ENCODE peak calls at places on chromosomes 4 and X, in seven cellular contexts. O is GM12892; P is naive thymus-derived CD4-positive, alpha-beta T cell; A is NCI-H1417; R is GM12864; Q is GM20000; F is HEK293T. E is an unnamed sample.

GRCh38 chrX:13485167-13485566 is 84.2 kb upstream of the EGFL6 start:
- DNase-seq in A (no peak), Q (no peak), O (no peak), F (no peak), P (no peak), R (no peak), E (no peak)

GRCh38 chr4:8559524-8560264 is 20.5 kb upstream of the GPR78 start:
- DNase-seq in P (no peak), O (no peak), F (no peak), Q (no peak), R (no peak), A (no peak), E (no peak)

GRCh38 chrX:152575331-152575730 is 62.4 kb upstream of the GABRQ start:
- DNase-seq in O (no peak), Q (no peak), A (no peak), F (no peak), R (no peak), P (no peak), E (no peak)

GRCh38 chr4:156934259-156934635 is 37.4 kb downstream of the PDGFC start:
- DNase-seq in A (no peak), P (no peak), R (no peak), Q (no peak), O (no peak), F (no peak), E (no peak)

GRCh38 chrX:108735680-108736508 is 469 bp downstream of the IRS4 start:
- DNase-seq in A (no peak), R (no peak), P (no peak), F (no peak), O (no peak), Q (peak; percentile 7), E (no peak)

GRCh38 chr4:132982151-132982550 is 166.9 kb upstream of the PCDH10 start:
- DNase-seq in Q (no peak), F (no peak), A (no peak), R (no peak), P (no peak), O (no peak), E (no peak)

GRCh38 chr4:90798948-90799347 is 671.8 kb downstream of the CCSER1 start:
- DNase-seq in P (no peak), A (no peak), R (no peak), O (no peak), Q (no peak), F (no peak), E (no peak)

GRCh38 chrX:124836786-124837185 is 482.9 kb upstream of the TEX13C start:
- DNase-seq in F (no peak), O (no peak), Q (no peak), A (no peak), P (no peak), R (no peak), E (no peak)

GRCh38 chrX:74527344-74527743 is 87.1 kb downstream of the RLIM start:
- DNase-seq in P (no peak), A (no peak), R (no peak), F (no peak), O (no peak), Q (no peak), E (no peak)

GRCh38 chrX:153609917-153610833 is 11.2 kb upstream of the CCNQ start:
- DNase-seq in R (peak; percentile 27), P (peak; percentile 78), F (peak; percentile 88), A (peak; percentile 86), Q (peak; percentile 73), O (peak; percentile 60), E (peak; percentile 65)

GRCh38 chr4:88275949-88276515 is 8.3 kb downstream of the PPM1K start:
- DNase-seq in A (no peak), R (no peak), O (no peak), Q (no peak), P (no peak), F (no peak), E (no peak)

GRCh38 chr4:179695175-179695574 is 2252.9 kb upstream of the AGA start:
- DNase-seq in P (no peak), O (no peak), A (no peak), Q (no peak), R (no peak), F (no peak), E (no peak)

GRCh38 chr4:25524616-25525146 is 131.0 kb upstream of the SLC34A2 start:
- DNase-seq in O (no peak), P (no peak), F (no peak), Q (no peak), R (no peak), A (no peak), E (no peak)

GRCh38 chrX:131704136-131704695 is 160.3 kb downstream of the OR13H1 start:
- DNase-seq in Q (no peak), A (peak; percentile 96), P (peak; percentile 87), R (no peak), F (peak; percentile 78), O (peak; percentile 19), E (no peak)

GRCh38 chr4:95124906-95125504 is 367.2 kb downstream of the BMPR1B start:
- DNase-seq in A (peak; percentile 51), F (peak; percentile 54), O (no peak), R (no peak), P (no peak), Q (peak; percentile 8), E (no peak)

GRCh38 chr4:42490015-42490414 is 92.7 kb downstream of the SHISA3 start:
- DNase-seq in F (no peak), A (no peak), Q (no peak), R (peak; percentile 44), O (no peak), P (no peak), E (no peak)

GRCh38 chr4:98359646-98360045 is 98.5 kb downstream of the RAP1GDS1 start:
- DNase-seq in A (no peak), P (no peak), Q (no peak), R (no peak), O (no peak), F (no peak), E (no peak)

GRCh38 chr4:2837110-2837903 is 6.3 kb upstream of the ADD1 start:
- DNase-seq in P (no peak), F (no peak), Q (no peak), A (no peak), O (no peak), R (no peak), E (no peak)

GRCh38 chr4:185196437-185196836 is 7.4 kb downstream of the CFAP97 start:
- DNase-seq in P (no peak), A (no peak), Q (no peak), F (no peak), O (no peak), R (no peak), E (no peak)